ENCODE peak calls at places on chromosomes 12 and 14, in six cellular contexts. O is Calu3, R is AG09309, G is psoas muscle, V is HuH-7, I is progenitor cell of endocrine pancreas. A is an unnamed sample.

GRCh38 chr12:25058619-25059018 is 109.7 kb upstream of the BCAT1 start:
- DNase-seq in R (no peak), I (no peak), V (no peak), G (no peak), O (no peak), A (no peak)

GRCh38 chr12:92784795-92785562 is 82.2 kb downstream of the PLEKHG7 start:
- DNase-seq in G (no peak), I (no peak), R (no peak), O (peak; percentile 45), V (peak; percentile 54), A (peak; percentile 27)

GRCh38 chr12:115866909-115867525 is 410.5 kb downstream of the MED13L start:
- DNase-seq in I (no peak), V (no peak), G (no peak), O (peak; percentile 42), R (no peak), A (no peak)

GRCh38 chr12:105018761-105019160 is 32.6 kb downstream of the NOPCHAP1 start:
- DNase-seq in O (no peak), G (no peak), R (no peak), V (no peak), I (no peak), A (no peak)

GRCh38 chr12:93657076-93657475 is 20.1 kb upstream of the CRADD start:
- DNase-seq in G (no peak), I (no peak), R (no peak), O (no peak), V (no peak), A (no peak)

GRCh38 chr12:58728397-58728796 is 191.9 kb downstream of the LRIG3 start:
- DNase-seq in G (no peak), R (no peak), O (no peak), I (no peak), V (no peak), A (no peak)

GRCh38 chr14:104200591-104200990 is 62.2 kb downstream of the KIF26A start:
- DNase-seq in I (no peak), G (no peak), R (no peak), O (no peak), V (no peak), A (no peak)

GRCh38 chr12:56751712-56752598 is at the start of gene PRIM1:
- DNase-seq in I (peak; percentile 79), G (peak; percentile 87), V (peak; percentile 88), O (peak; percentile 93), R (no peak), A (peak; percentile 32)

GRCh38 chr12:65565601-65566560 is 258.4 kb upstream of the HMGA2 start:
- DNase-seq in R (peak; percentile 95), O (no peak), G (no peak), V (no peak), I (no peak), A (peak; percentile 87)

GRCh38 chr14:104164041-104164440 is 25.7 kb downstream of the KIF26A start:
- DNase-seq in V (no peak), R (no peak), O (no peak), G (no peak), I (no peak), A (no peak)

GRCh38 chr12:6056406-6057211 is 67.9 kb downstream of the VWF start:
- DNase-seq in G (no peak), I (no peak), V (peak; percentile 71), O (no peak), R (no peak), A (no peak)

GRCh38 chr12:119179335-119180021 is 747 bp downstream of the HSPB8 start:
- DNase-seq in G (peak; percentile 35), I (peak; percentile 42), O (peak; percentile 52), V (peak; percentile 45), R (no peak), A (peak; percentile 38)